ENCODE peak calls at places on chromosomes 5 and 9, in nine cellular contexts. K is prostate gland, W is astrocyte of the cerebellum, F is gastrocnemius medialis, Y is Caco-2, M is AG10803, E is GM12865, C is HepG2, O is IMR-90. X is an unnamed sample.

GRCh38 chr9:136201609-136202448 is 3.1 kb downstream of the LHX3 start:
- DNase-seq in Y (no peak), F (no peak), M (no peak), C (no peak), K (no peak), W (no peak), E (no peak), O (no peak), X (no peak)

GRCh38 chr9:104869801-104870200 is 58.2 kb downstream of the ABCA1 start:
- DNase-seq in K (no peak), M (no peak), F (no peak), O (peak), E (no peak), Y (no peak), C (no peak), W (no peak), X (peak)

GRCh38 chr5:170751631-170752030 is 31.9 kb upstream of the GABRP start:
- DNase-seq in C (no peak), E (no peak), M (no peak), O (no peak), F (no peak), K (no peak), Y (no peak), W (no peak), X (no peak)

GRCh38 chr5:148848378-148849031 is 22.1 kb downstream of the ADRB2 start:
- DNase-seq in C (no peak), M (no peak), W (no peak), K (no peak), O (no peak), F (no peak), Y (no peak), E (no peak), X (no peak)

GRCh38 chr5:102797485-102797884 is 42.4 kb downstream of the PAM start:
- DNase-seq in F (no peak), M (no peak), O (no peak), W (no peak), K (no peak), C (no peak), E (no peak), Y (no peak), X (no peak)

GRCh38 chr5:169906745-169907649 is 73.3 kb downstream of the INSYN2B start:
- DNase-seq in K (no peak), M (peak), C (no peak), F (no peak), O (peak), E (no peak), W (no peak), Y (no peak), X (no peak)

GRCh38 chr5:57774439-57774838 is 291.8 kb upstream of the ACTBL2 start:
- DNase-seq in Y (no peak), O (peak), F (no peak), E (no peak), C (no peak), M (no peak), K (no peak), W (no peak), X (no peak)

GRCh38 chr5:107673106-107673367 is 2.3 kb upstream of the EFNA5 start:
- DNase-seq in K (no peak), Y (no peak), C (no peak), E (no peak), F (no peak), M (no peak), O (peak), W (no peak), X (no peak)

GRCh38 chr9:130713286-130713975 is 19.9 kb downstream of the EXOSC2 start:
- DNase-seq in W (no peak), O (peak), C (no peak), Y (no peak), K (no peak), M (peak), E (peak), F (peak), X (peak)

GRCh38 chr5:172659909-172660628 is 19.0 kb downstream of the NEURL1B start:
- DNase-seq in E (peak), W (no peak), O (peak), K (peak), F (peak), Y (peak), C (peak), M (peak), X (peak)

GRCh38 chr5:17896605-17897004 is 262.3 kb downstream of the TAF11L14 start:
- DNase-seq in M (peak), Y (no peak), K (peak), E (no peak), W (no peak), C (no peak), O (peak), F (no peak), X (no peak)

GRCh38 chr5:17185776-17186175 is 31.7 kb upstream of the BASP1 start:
- DNase-seq in F (peak), E (no peak), O (peak), M (peak), W (peak), Y (no peak), K (no peak), C (no peak), X (peak)

GRCh38 chr5:94288937-94289336 is 329.5 kb downstream of the KIAA0825 start:
- DNase-seq in F (no peak), E (no peak), M (peak), C (no peak), W (peak), Y (no peak), K (no peak), O (peak), X (peak)

GRCh38 chr5:87541033-87541432 is 128.3 kb upstream of the CCNH start:
- DNase-seq in Y (no peak), E (peak), W (peak), O (peak), M (peak), C (no peak), K (peak), F (peak), X (peak)

DNA sequence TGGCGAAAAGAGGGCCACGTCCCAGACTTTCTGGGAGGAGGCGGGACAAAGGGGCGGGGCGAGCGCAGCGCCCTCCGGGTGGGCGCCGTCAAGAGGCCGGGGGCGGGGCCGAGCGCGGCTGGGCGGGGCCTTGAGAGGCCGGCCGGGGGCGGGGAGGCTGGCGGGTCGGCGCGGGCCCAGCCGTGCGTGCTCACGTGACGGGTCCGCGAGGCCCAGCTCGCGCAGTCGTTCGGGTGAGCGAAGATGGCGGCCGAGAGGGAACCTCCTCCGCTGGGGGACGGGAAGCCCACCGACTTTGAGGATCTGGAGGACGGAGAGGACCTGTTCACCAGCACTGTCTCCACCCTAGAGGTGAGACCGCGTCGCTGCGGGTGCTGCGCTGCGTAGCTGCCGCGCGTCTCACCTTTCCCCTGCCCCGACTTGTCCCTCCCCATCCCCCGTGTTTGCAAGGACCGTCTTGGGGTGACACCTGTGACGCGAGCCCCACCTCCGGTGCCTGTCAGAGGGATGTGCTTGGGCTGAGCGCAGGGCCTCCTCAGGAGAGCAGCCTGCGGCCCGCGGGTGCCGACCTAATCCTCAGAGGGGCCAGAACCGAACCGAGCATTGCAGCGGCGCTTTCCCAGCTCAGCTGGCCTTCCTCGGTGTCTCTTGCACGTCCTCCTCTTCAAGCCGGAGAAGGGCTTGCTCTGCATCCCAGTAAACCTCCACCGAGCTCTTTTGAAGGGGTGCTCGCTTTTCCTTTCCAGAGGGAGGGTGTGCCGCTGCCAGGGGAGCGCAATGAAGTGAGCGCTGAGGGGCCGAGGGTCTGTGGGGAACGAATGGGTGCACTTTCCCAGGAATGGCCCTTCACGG is at the start of gene SNX2:
- DNase-seq in E (peak), F (peak), M (peak), W (peak), O (peak), K (peak), Y (peak), C (peak), X (peak)
- TF ChIP-seq CTCF in E (peak), F (no peak), M (peak), W (no peak), O (no peak), K (peak), Y (peak), C (peak), X (peak)

DNA sequence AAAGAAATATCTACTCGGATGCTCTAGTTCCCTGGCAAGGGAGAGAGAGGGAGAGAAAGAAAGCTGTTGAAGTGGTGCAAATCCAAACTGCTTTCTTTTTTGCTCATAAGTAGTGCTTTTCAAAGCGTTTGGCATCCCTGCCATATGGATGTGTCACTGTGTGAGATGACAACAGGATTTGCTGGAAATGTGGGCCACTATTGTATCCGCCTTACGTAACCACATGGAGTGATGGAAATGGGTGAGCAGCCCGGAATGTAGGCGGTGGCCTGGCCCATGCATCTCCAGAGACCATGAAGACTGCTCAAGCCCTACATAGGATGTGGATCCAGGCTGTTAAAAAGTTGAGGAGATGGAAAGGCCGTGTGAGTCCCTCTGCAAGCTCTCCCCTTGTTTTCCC is 30.8 kb downstream of the TJP2 start:
- DNase-seq in C (peak), K (no peak), O (peak), Y (no peak), F (no peak), M (peak), E (no peak), W (no peak), X (no peak)
- H3K4me3 ChIP-seq in C (no peak), K (no peak), O (peak), Y (no peak), F (no peak), M (peak), E (no peak), W (no peak), X (no peak)

GRCh38 chr5:112228672-112229071 is 190.4 kb downstream of the EPB41L4A start:
- DNase-seq in C (no peak), W (peak), F (peak), K (peak), O (peak), Y (peak), M (peak), E (no peak), X (peak)
- TF ChIP-seq CTCF in C (no peak), W (no peak), F (no peak), K (no peak), O (no peak), Y (no peak), M (no peak), E (no peak), X (no peak)

DNA sequence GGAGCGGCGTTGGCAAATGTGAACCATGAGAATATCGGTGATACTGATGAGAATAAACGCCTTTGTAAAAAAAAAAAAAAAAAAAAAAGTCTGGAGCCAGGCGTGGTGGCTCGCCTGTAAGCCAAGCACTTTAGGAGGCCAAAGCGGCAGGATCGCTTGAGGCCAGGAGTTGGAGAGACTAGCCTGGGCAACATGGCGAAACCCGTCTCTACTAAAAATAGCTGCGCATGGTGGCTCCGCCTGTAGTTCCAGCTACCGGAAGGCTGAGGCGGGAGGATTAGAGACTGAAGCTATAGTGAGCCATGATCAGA is 425 bp upstream of the NFX1 start:
- DNase-seq in K (no peak), M (no peak), Y (no peak), E (no peak), F (no peak), W (no peak), C (no peak), O (no peak), X (no peak)
- H3K4me3 ChIP-seq in K (peak), M (peak), Y (peak), E (peak), F (peak), W (peak), C (peak), O (peak), X (peak)

DNA sequence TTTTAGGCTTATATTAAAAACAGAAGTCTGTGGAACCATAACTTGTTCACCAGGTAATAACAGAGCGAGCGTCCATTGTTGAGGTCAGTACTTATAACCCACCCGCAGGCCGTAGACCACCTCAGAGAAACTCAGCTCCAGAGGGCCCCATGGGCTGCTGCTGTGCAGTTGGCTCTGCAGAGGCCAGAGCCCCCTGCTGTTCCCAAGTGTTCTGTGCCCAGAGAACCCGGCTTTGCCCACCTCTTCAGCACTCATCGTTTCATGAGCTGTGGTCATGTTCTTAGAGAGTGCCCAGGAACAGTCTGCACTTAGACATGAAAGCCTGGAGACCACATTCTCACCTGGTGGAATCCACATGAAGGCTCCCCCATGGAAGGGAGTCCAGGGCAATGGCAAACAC is 50.4 kb upstream of the SLC2A8 start:
- DNase-seq in E (no peak), W (no peak), M (no peak), O (no peak), F (no peak), C (no peak), Y (no peak), K (no peak), X (no peak)
- TF ChIP-seq CTCF in E (no peak), W (no peak), M (peak), O (peak), F (no peak), C (peak), Y (no peak), K (no peak), X (peak)

X was measured in astrocyte of the spinal cord.